ENCODE peak calls at places on chromosomes 3 and 15, in nine cellular contexts. L is mesenteric fat pad, X is GM20000, B is left cardiac atrium, E is NCI-H1105 treated with DMSO at 0.1 percent for 48 hours, J is M059J, S is AG04450, F is heart right ventricle, I is WTC11. M is an unnamed sample.

GRCh38 chr15:31472636-31473383 is 146.2 kb downstream of the KLF13 start:
- DNase-seq in L (no peak), X (peak), B (no peak), E (no peak), J (peak), S (no peak), F (peak), I (no peak), M (peak)

GRCh38 chr15:84113919-84114318 is 121.7 kb upstream of the GOLGA6L4 start:
- DNase-seq in L (no peak), X (no peak), B (no peak), E (no peak), J (no peak), S (no peak), F (no peak), I (no peak), M (no peak)

GRCh38 chr3:140081836-140082331 is 146.9 kb downstream of the CLSTN2 start:
- DNase-seq in L (no peak), X (no peak), B (no peak), E (no peak), J (peak), S (no peak), F (no peak), I (no peak), M (no peak)

GRCh38 chr3:12966847-12967750 is 106.1 kb downstream of the IQSEC1 start:
- DNase-seq in L (no peak), X (no peak), B (no peak), E (no peak), J (no peak), S (no peak), F (no peak), I (no peak), M (peak)

GRCh38 chr3:4337147-4337546 is 34.0 kb downstream of the SETMAR start:
- DNase-seq in L (no peak), X (no peak), B (no peak), E (no peak), J (no peak), S (no peak), F (no peak), I (no peak), M (no peak)

GRCh38 chr3:194879126-194879887 is 193.6 kb downstream of the FAM43A start:
- DNase-seq in L (peak), X (no peak), B (no peak), E (no peak), J (no peak), S (no peak), F (peak), I (no peak), M (no peak)

GRCh38 chr3:3134750-3135448 is 8.2 kb downstream of the TRNT1 start:
- DNase-seq in L (no peak), X (no peak), B (no peak), E (no peak), J (no peak), S (no peak), F (no peak), I (no peak), M (peak)

GRCh38 chr3:113105980-113106379 is 105.4 kb upstream of the BOC start:
- DNase-seq in L (no peak), X (no peak), B (no peak), E (no peak), J (peak), S (no peak), F (no peak), I (no peak), M (peak)

GRCh38 chr3:168884353-168884903 is 779.1 kb downstream of the MECOM start:
- DNase-seq in L (no peak), X (no peak), B (no peak), E (peak), J (peak), S (peak), F (peak), I (no peak), M (peak)

GRCh38 chr3:98885851-98886250 is 15.6 kb downstream of the DCBLD2 start:
- DNase-seq in L (no peak), X (no peak), B (no peak), E (no peak), J (peak), S (no peak), F (no peak), I (no peak), M (peak)

GRCh38 chr3:42572278-42572677 is 9.5 kb downstream of the SEC22C start:
- DNase-seq in L (no peak), X (peak), B (no peak), E (no peak), J (peak), S (no peak), F (peak), I (peak), M (peak)

GRCh38 chr3:79018671-79019136 is 749.1 kb downstream of the ROBO1 start:
- DNase-seq in L (no peak), X (peak), B (peak), E (peak), J (peak), S (no peak), F (peak), I (peak), M (peak)

GRCh38 chr3:60307800-60308199 is 943.5 kb downstream of the FHIT start:
- DNase-seq in L (no peak), X (no peak), B (no peak), E (no peak), J (no peak), S (no peak), F (no peak), I (no peak), M (no peak)

GRCh38 chr3:137642831-137643230 is 121.3 kb upstream of the SOX14 start:
- DNase-seq in L (no peak), X (no peak), B (no peak), E (peak), J (peak), S (no peak), F (no peak), I (no peak), M (no peak)

GRCh38 chr15:77738441-77739437 is 106.0 kb upstream of the LINGO1 start:
- DNase-seq in L (no peak), X (no peak), B (no peak), E (peak), J (no peak), S (no peak), F (no peak), I (peak), M (no peak)

GRCh38 chr15:82653483-82653882 is 6.3 kb upstream of the CPEB1 start:
- DNase-seq in L (no peak), X (no peak), B (no peak), E (no peak), J (no peak), S (no peak), F (no peak), I (no peak), M (no peak)

GRCh38 chr15:70825841-70826240 is 28.1 kb downstream of the LARP6 start:
- DNase-seq in L (no peak), X (no peak), B (no peak), E (no peak), J (no peak), S (no peak), F (no peak), I (no peak), M (no peak)

GRCh38 chr15:82647045-82647834 is at the start of gene CPEB1:
- DNase-seq in L (no peak), X (peak), B (peak), E (no peak), J (peak), S (no peak), F (peak), I (peak), M (peak)

GRCh38 chr3:171229173-171229572 is 202.7 kb upstream of the SLC2A2 start:
- DNase-seq in L (no peak), X (no peak), B (no peak), E (no peak), J (no peak), S (no peak), F (no peak), I (no peak), M (no peak)

GRCh38 chr3:16912400-16913263 is 27.9 kb downstream of the PLCL2 start:
- DNase-seq in L (no peak), X (peak), B (no peak), E (no peak), J (no peak), S (no peak), F (no peak), I (no peak), M (no peak)

GRCh38 chr3:106827515-106828213 is 549.6 kb upstream of the CCDC54 start:
- DNase-seq in L (no peak), X (no peak), B (no peak), E (no peak), J (peak), S (no peak), F (no peak), I (no peak), M (peak)

GRCh38 chr3:52333869-52334557 is 17.9 kb downstream of the DNAH1 start:
- DNase-seq in L (no peak), X (no peak), B (no peak), E (no peak), J (peak), S (no peak), F (no peak), I (no peak), M (peak)

GRCh38 chr3:189936210-189936609 is 184.5 kb downstream of the P3H2 start:
- DNase-seq in L (no peak), X (no peak), B (no peak), E (no peak), J (peak), S (no peak), F (no peak), I (no peak), M (no peak)

GRCh38 chr3:38724392-38724736 is 74.9 kb upstream of the SCN5A start:
- DNase-seq in L (no peak), X (no peak), B (no peak), E (no peak), J (peak), S (no peak), F (no peak), I (no peak), M (no peak)

GRCh38 chr15:32105258-32106248 is 75.2 kb downstream of the CHRNA7 start:
- DNase-seq in L (no peak), X (no peak), B (peak), E (no peak), J (no peak), S (no peak), F (peak), I (no peak), M (no peak)

GRCh38 chr3:134601539-134602439 is 49.0 kb downstream of the KY start:
- DNase-seq in L (no peak), X (no peak), B (peak), E (peak), J (peak), S (peak), F (no peak), I (peak), M (peak)

GRCh38 chr3:65996605-65997004 is 42.1 kb downstream of the MAGI1 start:
- DNase-seq in L (no peak), X (no peak), B (peak), E (no peak), J (peak), S (no peak), F (no peak), I (no peak), M (peak)

GRCh38 chr3:40079845-40080240 is 229.7 kb upstream of the EIF1B start:
- DNase-seq in L (no peak), X (no peak), B (no peak), E (no peak), J (no peak), S (no peak), F (no peak), I (no peak), M (peak)

GRCh38 chr15:87207945-87208580 is 1048.5 kb downstream of the NTRK3 start:
- DNase-seq in L (no peak), X (no peak), B (no peak), E (no peak), J (peak), S (peak), F (no peak), I (no peak), M (peak)